ENCODE peak calls at places on chromosomes 6 and 20, in four cellular contexts. One of them, this sample, is unnamed.

GRCh38 chr20:33499347-33499746 is 9.5 kb downstream of the CBFA2T2 start:
- DNase-seq in HepG2: no peak
- DNase-seq in K562: no peak
- DNase-seq in GM12878: peak
- DNase-seq in this sample: no peak

GRCh38 chr6:44257007-44257752 is at the start of gene SLC35B2:
- DNase-seq in GM12878: no peak
- DNase-seq in K562: peak
- DNase-seq in HepG2: peak
- DNase-seq in this sample: peak

GRCh38 chr6:43608310-43608763 is 20.7 kb downstream of the GTPBP2 start:
- DNase-seq in K562: peak
- DNase-seq in HepG2: peak
- DNase-seq in GM12878: peak
- DNase-seq in this sample: peak

GRCh38 chr20:50433001-50433400 is 77.2 kb upstream of the PTPN1 start:
- DNase-seq in K562: no peak
- DNase-seq in HepG2: no peak
- DNase-seq in GM12878: no peak
- DNase-seq in this sample: no peak

GRCh38 chr20:24102749-24103148 is 114.2 kb upstream of the GGTLC1 start:
- DNase-seq in GM12878: no peak
- DNase-seq in K562: no peak
- DNase-seq in HepG2: no peak
- DNase-seq in this sample: peak

GRCh38 chr20:17617868-17618672 is 48.2 kb downstream of the DSTN start:
- DNase-seq in GM12878: no peak
- DNase-seq in HepG2: no peak
- DNase-seq in K562: no peak
- DNase-seq in this sample: no peak

GRCh38 chr20:3811421-3812258 is 8.7 kb upstream of the AP5S1 start:
- DNase-seq in K562: peak
- DNase-seq in GM12878: no peak
- DNase-seq in HepG2: peak
- DNase-seq in this sample: peak

GRCh38 chr20:51249215-51249614 is 226.3 kb upstream of the KCNG1 start:
- DNase-seq in GM12878: no peak
- DNase-seq in HepG2: no peak
- DNase-seq in K562: no peak
- DNase-seq in this sample: no peak

GRCh38 chr6:158771399-158772158 is 47.6 kb downstream of the EZR start:
- DNase-seq in HepG2: no peak
- DNase-seq in K562: no peak
- DNase-seq in GM12878: no peak
- DNase-seq in this sample: no peak

GRCh38 chr20:63232235-63233060 is 3.3 kb upstream of the BIRC7 start:
- DNase-seq in GM12878: no peak
- DNase-seq in HepG2: no peak
- DNase-seq in K562: no peak
- DNase-seq in this sample: peak

GRCh38 chr20:8095648-8096572 is 36.2 kb upstream of the PLCB1 start:
- DNase-seq in GM12878: no peak
- DNase-seq in K562: no peak
- DNase-seq in HepG2: no peak
- DNase-seq in this sample: no peak

GRCh38 chr6:165662041-165662491 is 975 bp downstream of the PDE10A start:
- DNase-seq in GM12878: no peak
- DNase-seq in HepG2: no peak
- DNase-seq in K562: no peak
- DNase-seq in this sample: peak

DNA sequence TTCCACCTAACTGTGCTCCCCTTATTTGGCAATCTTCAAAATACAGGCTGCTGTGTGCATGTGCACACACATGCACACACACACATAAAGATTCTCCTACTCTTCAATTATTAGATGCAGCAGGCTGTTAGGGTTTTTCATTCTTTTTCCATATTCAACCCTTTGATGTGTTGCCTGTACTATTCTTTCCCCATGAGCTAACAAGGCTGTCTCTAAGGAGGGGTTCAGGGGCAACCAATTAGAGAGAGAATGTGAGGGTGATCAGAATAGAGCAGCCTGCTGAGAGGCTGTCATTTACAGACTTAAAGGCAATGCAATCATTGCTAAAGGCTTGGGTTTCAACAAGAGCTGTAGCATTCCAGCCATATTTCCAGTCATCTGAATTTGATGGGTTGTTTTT is 467.4 kb upstream of the ID4 start:
- DNase-seq in HepG2: no peak
- DNase-seq in GM12878: no peak
- DNase-seq in K562: no peak
- DNase-seq in this sample: no peak
- TF ChIP-seq EP300 in HepG2: no peak
- TF ChIP-seq EP300 in GM12878: no peak
- TF ChIP-seq EP300 in K562: no peak
- TF ChIP-seq EP300 in this sample: no peak

GRCh38 chr20:843908-844307 is 10.4 kb downstream of the FAM110A start:
- DNase-seq in GM12878: no peak
- DNase-seq in HepG2: no peak
- DNase-seq in K562: no peak
- DNase-seq in this sample: no peak
- H3K4me3 ChIP-seq in GM12878: no peak
- H3K4me3 ChIP-seq in HepG2: no peak
- H3K4me3 ChIP-seq in K562: no peak
- H3K4me3 ChIP-seq in this sample: no peak

DNA sequence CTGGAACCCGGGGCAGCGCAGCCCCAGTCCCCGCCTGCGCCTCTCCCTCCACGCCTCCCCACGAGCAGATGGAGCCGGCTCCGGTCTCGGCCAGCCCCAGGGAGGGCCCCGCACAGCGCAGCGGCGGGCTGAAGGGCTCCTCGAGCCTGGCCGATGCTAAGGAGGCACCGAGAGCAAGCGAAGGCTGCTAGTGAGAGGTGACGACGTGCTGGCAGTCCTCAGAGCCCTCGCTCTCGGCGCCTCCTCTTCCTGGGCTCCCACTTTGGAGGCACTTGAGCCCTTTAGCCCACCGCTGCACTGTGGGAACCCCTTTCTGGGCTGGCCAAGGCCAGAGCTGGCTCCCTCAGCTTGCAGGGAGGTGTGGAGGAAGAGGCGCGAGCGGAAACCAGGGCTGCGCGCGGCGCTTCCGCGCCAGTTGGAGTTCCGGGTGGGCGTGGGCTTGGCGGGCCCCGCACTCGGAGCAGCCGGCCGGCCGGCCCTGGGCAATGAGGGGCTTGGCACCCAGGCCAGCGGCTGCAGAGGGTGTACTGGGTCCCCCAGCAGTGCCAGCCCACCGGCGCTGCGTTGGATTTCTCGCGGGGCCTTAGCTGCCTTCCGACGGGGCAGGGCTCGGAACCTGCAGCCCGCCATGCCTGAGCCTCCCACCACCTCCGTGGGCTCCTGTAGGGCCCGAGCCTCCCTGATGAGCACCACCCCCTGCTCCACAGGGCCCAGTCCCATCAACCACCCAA is 2.5 kb upstream of the TMEM14C start:
- DNase-seq in HepG2: peak
- DNase-seq in GM12878: no peak
- DNase-seq in K562: no peak
- DNase-seq in this sample: no peak
- TF ChIP-seq MYC in HepG2: peak
- TF ChIP-seq MYC in GM12878: no peak
- TF ChIP-seq MYC in K562: no peak
- TF ChIP-seq MYC in this sample: no peak

GRCh38 chr6:19999319-20000191 is 162.4 kb downstream of the ID4 start:
- DNase-seq in HepG2: no peak
- DNase-seq in GM12878: peak
- DNase-seq in K562: peak
- DNase-seq in this sample: peak

GRCh38 chr6:19991176-19991575 is 154.0 kb downstream of the ID4 start:
- DNase-seq in HepG2: no peak
- DNase-seq in K562: no peak
- DNase-seq in GM12878: no peak
- DNase-seq in this sample: no peak

GRCh38 chr6:19994909-19995308 is 157.7 kb downstream of the ID4 start:
- DNase-seq in HepG2: no peak
- DNase-seq in K562: no peak
- DNase-seq in GM12878: no peak
- DNase-seq in this sample: no peak

GRCh38 chr6:19997104-19997503 is 159.9 kb downstream of the ID4 start:
- DNase-seq in GM12878: no peak
- DNase-seq in HepG2: no peak
- DNase-seq in K562: no peak
- DNase-seq in this sample: no peak

GRCh38 chr6:19995575-19996257 is 158.5 kb downstream of the ID4 start:
- DNase-seq in GM12878: no peak
- DNase-seq in HepG2: no peak
- DNase-seq in K562: peak
- DNase-seq in this sample: no peak
- TF ChIP-seq EP300 in GM12878: no peak
- TF ChIP-seq EP300 in HepG2: no peak
- TF ChIP-seq EP300 in K562: peak
- TF ChIP-seq EP300 in this sample: no peak